ENCODE peak calls at places on chromosomes 12 and 14, in five cellular contexts. M is H1, V is COR-L47, U is T-helper 22 cell, S is Caco-2. Q is an unnamed sample.
A peak's percentile ranks its signal among the peaks of the same experiment; 100 is the strongest.

GRCh38 chr12:51699219-51699618 is 108.2 kb downstream of the SCN8A start:
- DNase-seq in M (no peak), U (no peak), V (no peak), S (no peak), Q (no peak)

GRCh38 chr12:1457901-1458300 is 136.5 kb downstream of the FBXL14 start:
- DNase-seq in U (no peak), V (no peak), S (no peak), M (no peak), Q (no peak)

GRCh38 chr14:78974691-78975090 is 804.5 kb downstream of the NRXN3 start:
- DNase-seq in S (no peak), V (no peak), U (no peak), M (no peak), Q (no peak)

GRCh38 chr14:50520947-50521815 is 11.2 kb downstream of the MAP4K5 start:
- DNase-seq in S (no peak), U (peak; percentile 9), M (no peak), V (no peak), Q (no peak)

GRCh38 chr12:6230321-6231110 is 30.3 kb downstream of the CD9 start:
- DNase-seq in U (peak; percentile 55), S (no peak), M (no peak), V (no peak), Q (peak; percentile 78)

GRCh38 chr14:21309238-21309636 is 29.4 kb downstream of the RPGRIP1 start:
- DNase-seq in U (no peak), M (no peak), V (no peak), S (no peak), Q (no peak)

GRCh38 chr12:127284870-127285431 is 982.0 kb upstream of the TMEM132C start:
- DNase-seq in U (no peak), V (no peak), M (no peak), S (no peak), Q (no peak)

GRCh38 chr12:30939234-30939633 is 12.7 kb downstream of the TSPAN11 start:
- DNase-seq in U (no peak), M (no peak), V (no peak), S (no peak), Q (no peak)

GRCh38 chr12:125001636-125002035 is 8.2 kb downstream of the BRI3BP start:
- DNase-seq in V (no peak), M (no peak), S (no peak), U (no peak), Q (no peak)